ENCODE peak calls at places on chromosomes 7 and 10, in eight cellular contexts. One of them, this sample, is unnamed.

GRCh38 chr7:12805957-12806356 is 118.5 kb downstream of the ARL4A start:
- DNase-seq in activated CD8-positive, alpha-beta T cell treated with anti-CD3 and anti-CD28 coated beads for 36 hours: no peak
- DNase-seq in astrocyte: no peak
- DNase-seq in pancreas: no peak
- DNase-seq in astrocyte of the spinal cord: no peak
- DNase-seq in left ventricle myocardium inferior: no peak
- DNase-seq in endothelial cell of umbilical vein: no peak
- DNase-seq in GM13977: no peak
- DNase-seq in this sample: no peak

GRCh38 chr7:4882169-4882741 is 1.3 kb downstream of the RADIL start:
- DNase-seq in GM13977: no peak
- DNase-seq in astrocyte of the spinal cord: peak
- DNase-seq in endothelial cell of umbilical vein: peak
- DNase-seq in pancreas: no peak
- DNase-seq in left ventricle myocardium inferior: peak
- DNase-seq in astrocyte: peak
- DNase-seq in activated CD8-positive, alpha-beta T cell treated with anti-CD3 and anti-CD28 coated beads for 36 hours: no peak
- DNase-seq in this sample: peak

GRCh38 chr10:8350250-8350967 is 295.9 kb downstream of the GATA3 start:
- DNase-seq in endothelial cell of umbilical vein: no peak
- DNase-seq in pancreas: no peak
- DNase-seq in left ventricle myocardium inferior: no peak
- DNase-seq in activated CD8-positive, alpha-beta T cell treated with anti-CD3 and anti-CD28 coated beads for 36 hours: no peak
- DNase-seq in GM13977: no peak
- DNase-seq in astrocyte: peak
- DNase-seq in astrocyte of the spinal cord: no peak
- DNase-seq in this sample: no peak

GRCh38 chr10:116748041-116748440 is 5.7 kb upstream of the HSPA12A start:
- DNase-seq in endothelial cell of umbilical vein: no peak
- DNase-seq in pancreas: no peak
- DNase-seq in astrocyte of the spinal cord: no peak
- DNase-seq in activated CD8-positive, alpha-beta T cell treated with anti-CD3 and anti-CD28 coated beads for 36 hours: no peak
- DNase-seq in left ventricle myocardium inferior: no peak
- DNase-seq in GM13977: no peak
- DNase-seq in astrocyte: peak
- DNase-seq in this sample: peak

GRCh38 chr10:4332764-4333473 is 493.1 kb upstream of the AKR1E2 start:
- DNase-seq in astrocyte: no peak
- DNase-seq in GM13977: no peak
- DNase-seq in left ventricle myocardium inferior: no peak
- DNase-seq in pancreas: no peak
- DNase-seq in endothelial cell of umbilical vein: no peak
- DNase-seq in astrocyte of the spinal cord: no peak
- DNase-seq in activated CD8-positive, alpha-beta T cell treated with anti-CD3 and anti-CD28 coated beads for 36 hours: no peak
- DNase-seq in this sample: no peak

GRCh38 chr7:108146070-108146842 is 16.1 kb upstream of the LAMB4 start:
- DNase-seq in activated CD8-positive, alpha-beta T cell treated with anti-CD3 and anti-CD28 coated beads for 36 hours: peak
- DNase-seq in astrocyte of the spinal cord: peak
- DNase-seq in left ventricle myocardium inferior: peak
- DNase-seq in pancreas: peak
- DNase-seq in astrocyte: peak
- DNase-seq in endothelial cell of umbilical vein: peak
- DNase-seq in GM13977: no peak
- DNase-seq in this sample: peak

GRCh38 chr10:131737543-131738395 is 163.0 kb upstream of the PPP2R2D start:
- DNase-seq in endothelial cell of umbilical vein: no peak
- DNase-seq in astrocyte: no peak
- DNase-seq in GM13977: no peak
- DNase-seq in activated CD8-positive, alpha-beta T cell treated with anti-CD3 and anti-CD28 coated beads for 36 hours: no peak
- DNase-seq in left ventricle myocardium inferior: no peak
- DNase-seq in pancreas: no peak
- DNase-seq in astrocyte of the spinal cord: no peak
- DNase-seq in this sample: no peak

GRCh38 chr10:64873959-64874358 is 1352.8 kb downstream of the REEP3 start:
- DNase-seq in endothelial cell of umbilical vein: peak
- DNase-seq in pancreas: no peak
- DNase-seq in left ventricle myocardium inferior: no peak
- DNase-seq in astrocyte of the spinal cord: peak
- DNase-seq in astrocyte: no peak
- DNase-seq in activated CD8-positive, alpha-beta T cell treated with anti-CD3 and anti-CD28 coated beads for 36 hours: no peak
- DNase-seq in GM13977: no peak
- DNase-seq in this sample: no peak

GRCh38 chr10:119812684-119813083 is 60.0 kb downstream of the MCMBP start:
- DNase-seq in activated CD8-positive, alpha-beta T cell treated with anti-CD3 and anti-CD28 coated beads for 36 hours: no peak
- DNase-seq in endothelial cell of umbilical vein: peak
- DNase-seq in left ventricle myocardium inferior: no peak
- DNase-seq in astrocyte of the spinal cord: no peak
- DNase-seq in GM13977: no peak
- DNase-seq in astrocyte: no peak
- DNase-seq in pancreas: no peak
- DNase-seq in this sample: no peak

GRCh38 chr10:119815671-119816070 is 57.0 kb downstream of the MCMBP start:
- DNase-seq in left ventricle myocardium inferior: no peak
- DNase-seq in activated CD8-positive, alpha-beta T cell treated with anti-CD3 and anti-CD28 coated beads for 36 hours: no peak
- DNase-seq in GM13977: no peak
- DNase-seq in astrocyte of the spinal cord: no peak
- DNase-seq in pancreas: no peak
- DNase-seq in astrocyte: no peak
- DNase-seq in endothelial cell of umbilical vein: no peak
- DNase-seq in this sample: no peak

GRCh38 chr10:119821172-119821571 is 51.5 kb downstream of the MCMBP start:
- DNase-seq in pancreas: no peak
- DNase-seq in activated CD8-positive, alpha-beta T cell treated with anti-CD3 and anti-CD28 coated beads for 36 hours: no peak
- DNase-seq in GM13977: no peak
- DNase-seq in astrocyte of the spinal cord: no peak
- DNase-seq in left ventricle myocardium inferior: no peak
- DNase-seq in endothelial cell of umbilical vein: no peak
- DNase-seq in astrocyte: no peak
- DNase-seq in this sample: no peak

GRCh38 chr10:119818889-119819270 is 53.8 kb downstream of the MCMBP start:
- DNase-seq in astrocyte: no peak
- DNase-seq in astrocyte of the spinal cord: no peak
- DNase-seq in endothelial cell of umbilical vein: no peak
- DNase-seq in activated CD8-positive, alpha-beta T cell treated with anti-CD3 and anti-CD28 coated beads for 36 hours: no peak
- DNase-seq in pancreas: no peak
- DNase-seq in GM13977: no peak
- DNase-seq in left ventricle myocardium inferior: no peak
- DNase-seq in this sample: no peak

DNA sequence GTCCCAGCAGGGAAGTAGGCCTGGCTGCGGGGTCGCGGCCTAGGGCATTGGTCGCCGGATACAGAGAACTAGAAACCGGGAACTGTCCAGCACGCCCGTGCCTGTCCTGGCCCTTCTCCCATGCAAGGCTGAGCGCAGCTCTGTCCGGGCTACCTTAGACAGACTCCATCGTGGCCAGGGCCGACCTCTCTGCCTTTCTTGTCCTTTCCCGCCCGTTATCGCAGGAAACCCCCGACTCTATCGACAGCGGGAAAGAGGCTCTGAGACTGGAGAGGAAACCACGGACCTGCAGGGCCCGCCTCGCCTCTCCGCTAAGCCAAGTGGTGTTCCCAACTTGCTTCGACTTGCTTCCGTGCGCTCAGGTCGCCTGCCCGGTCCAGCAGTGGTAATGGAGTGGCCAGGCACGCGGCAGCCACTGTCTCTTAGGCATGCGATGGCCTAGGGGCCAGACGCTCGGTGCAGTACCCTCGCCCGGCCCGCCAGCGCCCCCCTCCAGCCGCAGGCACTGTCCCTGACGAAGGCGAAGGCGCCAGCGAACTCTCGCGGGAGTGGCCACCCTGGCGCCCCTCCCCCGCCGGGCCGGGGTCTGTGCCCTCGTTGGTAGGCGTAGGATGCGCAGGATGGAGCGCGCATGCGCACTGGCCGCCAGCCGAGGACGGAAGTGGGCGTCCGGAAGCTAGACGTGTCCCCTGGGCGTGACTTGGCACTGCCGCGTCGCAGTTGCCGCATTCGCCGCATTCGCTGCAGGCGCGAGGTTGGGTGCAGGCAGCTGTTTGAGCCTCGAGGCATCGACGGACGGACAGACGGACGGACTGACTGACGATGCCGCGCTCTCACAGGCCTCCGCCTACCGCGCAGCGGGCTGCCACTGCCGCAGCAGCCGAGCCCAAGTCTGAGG is 54.4 kb downstream of the MCMBP start:
- DNase-seq in GM13977: no peak
- DNase-seq in pancreas: peak
- DNase-seq in astrocyte: peak
- DNase-seq in activated CD8-positive, alpha-beta T cell treated with anti-CD3 and anti-CD28 coated beads for 36 hours: no peak
- DNase-seq in left ventricle myocardium inferior: peak
- DNase-seq in endothelial cell of umbilical vein: peak
- DNase-seq in astrocyte of the spinal cord: peak
- DNase-seq in this sample: no peak
- TF ChIP-seq CTCF in GM13977: no peak
- TF ChIP-seq CTCF in pancreas: no peak
- TF ChIP-seq CTCF in astrocyte: no peak
- TF ChIP-seq CTCF in activated CD8-positive, alpha-beta T cell treated with anti-CD3 and anti-CD28 coated beads for 36 hours: no peak
- TF ChIP-seq CTCF in left ventricle myocardium inferior: no peak
- TF ChIP-seq CTCF in endothelial cell of umbilical vein: no peak
- TF ChIP-seq CTCF in astrocyte of the spinal cord: peak
- TF ChIP-seq CTCF in this sample: no peak

DNA sequence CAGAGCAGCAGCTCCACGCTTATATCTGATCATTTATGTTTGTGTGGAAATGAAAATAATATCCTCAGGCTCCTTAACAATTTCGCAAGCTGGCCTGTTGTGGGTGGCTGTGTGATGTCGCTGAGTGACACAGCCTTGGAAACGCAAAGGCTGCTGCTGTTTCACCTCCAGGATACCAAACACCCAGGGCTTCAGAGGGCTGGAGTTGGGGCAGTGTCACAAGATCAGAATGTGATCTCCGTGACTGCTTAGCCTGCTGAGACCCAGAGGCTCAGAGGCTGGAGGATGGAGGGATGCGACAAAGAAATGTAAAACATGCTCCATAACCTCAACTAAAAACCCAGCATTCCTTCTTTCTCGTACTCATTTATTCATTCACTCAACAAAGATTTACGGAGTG is 37.2 kb upstream of the BMPER start:
- DNase-seq in endothelial cell of umbilical vein: no peak
- DNase-seq in activated CD8-positive, alpha-beta T cell treated with anti-CD3 and anti-CD28 coated beads for 36 hours: no peak
- DNase-seq in astrocyte of the spinal cord: no peak
- DNase-seq in GM13977: no peak
- DNase-seq in left ventricle myocardium inferior: no peak
- DNase-seq in pancreas: no peak
- DNase-seq in astrocyte: peak
- DNase-seq in this sample: peak
- TF ChIP-seq CTCF in endothelial cell of umbilical vein: no peak
- TF ChIP-seq CTCF in activated CD8-positive, alpha-beta T cell treated with anti-CD3 and anti-CD28 coated beads for 36 hours: no peak
- TF ChIP-seq CTCF in astrocyte of the spinal cord: no peak
- TF ChIP-seq CTCF in GM13977: no peak
- TF ChIP-seq CTCF in left ventricle myocardium inferior: no peak
- TF ChIP-seq CTCF in pancreas: no peak
- TF ChIP-seq CTCF in astrocyte: no peak
- TF ChIP-seq CTCF in this sample: no peak

GRCh38 chr7:150420242-150420641 is 30.2 kb upstream of the GIMAP8 start:
- DNase-seq in pancreas: peak
- DNase-seq in GM13977: no peak
- DNase-seq in astrocyte of the spinal cord: no peak
- DNase-seq in activated CD8-positive, alpha-beta T cell treated with anti-CD3 and anti-CD28 coated beads for 36 hours: no peak
- DNase-seq in astrocyte: no peak
- DNase-seq in endothelial cell of umbilical vein: no peak
- DNase-seq in left ventricle myocardium inferior: no peak
- DNase-seq in this sample: no peak

GRCh38 chr7:150417239-150417638 is 33.2 kb upstream of the GIMAP8 start:
- DNase-seq in pancreas: no peak
- DNase-seq in endothelial cell of umbilical vein: no peak
- DNase-seq in left ventricle myocardium inferior: no peak
- DNase-seq in astrocyte: no peak
- DNase-seq in activated CD8-positive, alpha-beta T cell treated with anti-CD3 and anti-CD28 coated beads for 36 hours: no peak
- DNase-seq in GM13977: no peak
- DNase-seq in astrocyte of the spinal cord: no peak
- DNase-seq in this sample: no peak

GRCh38 chr7:150415161-150416160 is 35.0 kb upstream of the GIMAP8 start:
- DNase-seq in activated CD8-positive, alpha-beta T cell treated with anti-CD3 and anti-CD28 coated beads for 36 hours: no peak
- DNase-seq in astrocyte: no peak
- DNase-seq in pancreas: no peak
- DNase-seq in endothelial cell of umbilical vein: no peak
- DNase-seq in GM13977: no peak
- DNase-seq in left ventricle myocardium inferior: no peak
- DNase-seq in astrocyte of the spinal cord: no peak
- DNase-seq in this sample: no peak

GRCh38 chr7:150420987-150421674 is 29.3 kb upstream of the GIMAP8 start:
- DNase-seq in left ventricle myocardium inferior: peak
- DNase-seq in astrocyte: peak
- DNase-seq in astrocyte of the spinal cord: peak
- DNase-seq in activated CD8-positive, alpha-beta T cell treated with anti-CD3 and anti-CD28 coated beads for 36 hours: peak
- DNase-seq in pancreas: peak
- DNase-seq in GM13977: peak
- DNase-seq in endothelial cell of umbilical vein: peak
- DNase-seq in this sample: peak

GRCh38 chr7:150417863-150418262 is 32.6 kb upstream of the GIMAP8 start:
- DNase-seq in pancreas: no peak
- DNase-seq in left ventricle myocardium inferior: no peak
- DNase-seq in endothelial cell of umbilical vein: no peak
- DNase-seq in GM13977: no peak
- DNase-seq in astrocyte: no peak
- DNase-seq in astrocyte of the spinal cord: no peak
- DNase-seq in activated CD8-positive, alpha-beta T cell treated with anti-CD3 and anti-CD28 coated beads for 36 hours: no peak
- DNase-seq in this sample: no peak
- TF ChIP-seq CTCF in pancreas: no peak
- TF ChIP-seq CTCF in left ventricle myocardium inferior: no peak
- TF ChIP-seq CTCF in endothelial cell of umbilical vein: no peak
- TF ChIP-seq CTCF in GM13977: peak
- TF ChIP-seq CTCF in astrocyte: no peak
- TF ChIP-seq CTCF in astrocyte of the spinal cord: no peak
- TF ChIP-seq CTCF in activated CD8-positive, alpha-beta T cell treated with anti-CD3 and anti-CD28 coated beads for 36 hours: peak
- TF ChIP-seq CTCF in this sample: peak

GRCh38 chr7:127477285-127478039 is 85.0 kb upstream of the ZNF800 start:
- DNase-seq in astrocyte: no peak
- DNase-seq in activated CD8-positive, alpha-beta T cell treated with anti-CD3 and anti-CD28 coated beads for 36 hours: no peak
- DNase-seq in pancreas: no peak
- DNase-seq in left ventricle myocardium inferior: no peak
- DNase-seq in astrocyte of the spinal cord: no peak
- DNase-seq in endothelial cell of umbilical vein: no peak
- DNase-seq in GM13977: no peak
- DNase-seq in this sample: no peak

GRCh38 chr7:127474457-127474856 is 81.9 kb upstream of the ZNF800 start:
- DNase-seq in pancreas: no peak
- DNase-seq in left ventricle myocardium inferior: no peak
- DNase-seq in activated CD8-positive, alpha-beta T cell treated with anti-CD3 and anti-CD28 coated beads for 36 hours: no peak
- DNase-seq in endothelial cell of umbilical vein: no peak
- DNase-seq in astrocyte of the spinal cord: no peak
- DNase-seq in astrocyte: peak
- DNase-seq in GM13977: no peak
- DNase-seq in this sample: no peak

GRCh38 chr7:127476618-127477017 is 84.1 kb upstream of the ZNF800 start:
- DNase-seq in GM13977: no peak
- DNase-seq in astrocyte: no peak
- DNase-seq in endothelial cell of umbilical vein: no peak
- DNase-seq in astrocyte of the spinal cord: no peak
- DNase-seq in left ventricle myocardium inferior: no peak
- DNase-seq in pancreas: no peak
- DNase-seq in activated CD8-positive, alpha-beta T cell treated with anti-CD3 and anti-CD28 coated beads for 36 hours: no peak
- DNase-seq in this sample: no peak

GRCh38 chr7:127473409-127473808 is 80.9 kb upstream of the ZNF800 start:
- DNase-seq in activated CD8-positive, alpha-beta T cell treated with anti-CD3 and anti-CD28 coated beads for 36 hours: no peak
- DNase-seq in pancreas: no peak
- DNase-seq in astrocyte: no peak
- DNase-seq in GM13977: no peak
- DNase-seq in astrocyte of the spinal cord: no peak
- DNase-seq in endothelial cell of umbilical vein: no peak
- DNase-seq in left ventricle myocardium inferior: no peak
- DNase-seq in this sample: no peak

DNA sequence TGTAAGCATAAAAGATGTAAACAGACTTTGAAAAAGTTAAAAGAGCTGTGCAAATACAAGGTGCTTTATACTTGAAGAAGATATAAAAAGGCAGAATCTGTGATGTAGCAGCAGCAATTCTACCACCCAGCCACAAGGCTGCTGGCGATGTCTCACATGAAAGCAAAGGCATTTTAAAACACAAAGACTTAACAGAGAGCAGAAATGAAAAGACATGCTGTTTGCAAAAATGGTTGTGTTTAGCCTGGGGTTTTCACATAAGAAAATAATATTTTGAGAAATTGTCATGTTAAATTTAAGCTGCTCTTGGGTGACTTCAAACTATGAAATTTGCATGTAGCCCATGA is 85.5 kb upstream of the ZNF800 start:
- DNase-seq in pancreas: no peak
- DNase-seq in left ventricle myocardium inferior: no peak
- DNase-seq in astrocyte of the spinal cord: no peak
- DNase-seq in endothelial cell of umbilical vein: no peak
- DNase-seq in activated CD8-positive, alpha-beta T cell treated with anti-CD3 and anti-CD28 coated beads for 36 hours: peak
- DNase-seq in GM13977: no peak
- DNase-seq in astrocyte: no peak
- DNase-seq in this sample: no peak
- TF ChIP-seq CTCF in pancreas: no peak
- TF ChIP-seq CTCF in left ventricle myocardium inferior: no peak
- TF ChIP-seq CTCF in astrocyte of the spinal cord: no peak
- TF ChIP-seq CTCF in endothelial cell of umbilical vein: no peak
- TF ChIP-seq CTCF in activated CD8-positive, alpha-beta T cell treated with anti-CD3 and anti-CD28 coated beads for 36 hours: no peak
- TF ChIP-seq CTCF in GM13977: no peak
- TF ChIP-seq CTCF in astrocyte: peak
- TF ChIP-seq CTCF in this sample: peak

This sample was measured in HFFc6.